ENCODE peak calls at places on chromosomes 4 and X, in ten cellular contexts. G is upper lobe of right lung, V is HL-60, O is PC-3, B is transverse colon, U is thoracic aorta, F is RWPE1, Q is GM23338, H is uterus, S is PC-9. D is an unnamed sample.

GRCh38 chrX:12610079-12610478 is 181.1 kb upstream of the PRPS2 start:
- DNase-seq in G (no peak), V (peak; percentile 10), O (peak; percentile 78), B (no peak), U (no peak), F (peak; percentile 78), Q (no peak), H (no peak), S (peak; percentile 34), D (no peak)

GRCh38 chrX:17405225-17405969 is 30.4 kb downstream of the NHS start:
- DNase-seq in G (no peak), V (no peak), O (peak; percentile 94), B (no peak), U (no peak), F (peak; percentile 66), Q (no peak), H (no peak), S (peak; percentile 94), D (peak; percentile 39)

GRCh38 chrX:42577936-42578335 is 200.0 kb downstream of the PPP1R2C start:
- DNase-seq in G (no peak), V (no peak), O (no peak), B (no peak), U (no peak), F (no peak), Q (no peak), H (no peak), S (no peak), D (peak; percentile 47)

GRCh38 chrX:43741843-43742573 is 85.9 kb downstream of the MAOA start:
- DNase-seq in G (no peak), V (no peak), O (peak; percentile 3), B (no peak), U (no peak), F (peak; percentile 10), Q (no peak), H (peak; percentile 36), S (no peak), D (no peak)

GRCh38 chr4:189615217-189615663 is 325.4 kb upstream of the FRG1 start:
- DNase-seq in G (no peak), V (no peak), O (no peak), B (no peak), U (no peak), F (no peak), Q (no peak), H (no peak), S (no peak), D (no peak)

GRCh38 chrX:66915893-66916292 is 277.0 kb upstream of the EDA2R start:
- DNase-seq in G (no peak), V (no peak), O (no peak), B (no peak), U (no peak), F (no peak), Q (peak; percentile 12), H (no peak), S (no peak), D (no peak)

GRCh38 chr4:139511320-139511719 is 44.7 kb downstream of the SETD7 start:
- DNase-seq in G (no peak), V (no peak), O (no peak), B (no peak), U (no peak), F (no peak), Q (no peak), H (no peak), S (no peak), D (peak; percentile 62)

GRCh38 chrX:101619336-101619735 is 1.5 kb upstream of the ARMCX6 start:
- DNase-seq in G (no peak), V (no peak), O (peak; percentile 8), B (no peak), U (no peak), F (no peak), Q (peak; percentile 63), H (no peak), S (no peak), D (no peak)

GRCh38 chr4:179071120-179071519 is 1628.9 kb upstream of the AGA start:
- DNase-seq in G (no peak), V (no peak), O (no peak), B (no peak), U (no peak), F (no peak), Q (no peak), H (no peak), S (no peak), D (no peak)

GRCh38 chrX:38312436-38312835 is 14.9 kb downstream of the RPGR start:
- DNase-seq in G (no peak), V (no peak), O (peak; percentile 92), B (no peak), U (no peak), F (peak; percentile 37), Q (no peak), H (no peak), S (no peak), D (peak; percentile 80)

GRCh38 chrX:123173833-123174232 is 10.2 kb upstream of the GRIA3 start:
- DNase-seq in G (no peak), V (no peak), O (peak; percentile 51), B (no peak), U (no peak), F (no peak), Q (peak; percentile 39), H (no peak), S (no peak), D (no peak)
- TF ChIP-seq CTCF in G (no peak), V (no peak), O (peak; percentile 54), B (no peak), U (no peak), F (no peak), Q (peak; percentile 54), H (no peak), S (peak; percentile 48), D (no peak)

DNA sequence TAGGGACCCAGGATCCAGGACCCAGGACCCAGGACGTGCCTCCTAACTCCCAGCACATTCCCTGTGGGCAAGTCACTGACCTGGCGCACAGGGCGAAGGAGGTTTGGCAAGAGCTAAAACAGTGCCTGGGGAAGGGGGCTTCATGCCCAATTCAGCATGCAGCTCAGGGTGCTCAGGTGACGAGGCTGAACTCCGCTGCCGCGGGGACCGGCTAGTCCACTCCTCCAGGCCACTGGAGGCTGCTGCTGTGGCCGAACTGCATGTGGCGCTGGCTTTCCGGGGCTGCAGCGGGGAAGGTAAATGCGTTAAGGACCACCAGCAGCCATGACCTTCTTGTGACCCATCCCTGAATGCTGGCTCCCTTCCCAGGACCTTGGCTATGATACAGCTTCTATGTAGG is 4.9 kb upstream of the PIM2 start:
- DNase-seq in G (no peak), V (no peak), O (no peak), B (no peak), U (no peak), F (no peak), Q (no peak), H (no peak), S (no peak), D (no peak)
- H3K27ac ChIP-seq in G (no peak overlapping the region), V (no peak overlapping the region), O (no peak overlapping the region), B (no peak overlapping the region), U (no peak overlapping the region), F (no peak overlapping the region), Q (no peak overlapping the region), H (no peak overlapping the region), S (no peak overlapping the region), D (no peak overlapping the region)

GRCh38 chr4:80196259-80197131 is 808 bp upstream of the PRDM8 start:
- DNase-seq in G (no peak), V (no peak), O (no peak), B (no peak), U (no peak), F (no peak), Q (peak; percentile 86), H (no peak), S (no peak), D (no peak)
- TF ChIP-seq CTCF in G (no peak), V (no peak), O (no peak), B (no peak), U (no peak), F (no peak), Q (no peak), H (no peak), S (no peak), D (no peak)

DNA sequence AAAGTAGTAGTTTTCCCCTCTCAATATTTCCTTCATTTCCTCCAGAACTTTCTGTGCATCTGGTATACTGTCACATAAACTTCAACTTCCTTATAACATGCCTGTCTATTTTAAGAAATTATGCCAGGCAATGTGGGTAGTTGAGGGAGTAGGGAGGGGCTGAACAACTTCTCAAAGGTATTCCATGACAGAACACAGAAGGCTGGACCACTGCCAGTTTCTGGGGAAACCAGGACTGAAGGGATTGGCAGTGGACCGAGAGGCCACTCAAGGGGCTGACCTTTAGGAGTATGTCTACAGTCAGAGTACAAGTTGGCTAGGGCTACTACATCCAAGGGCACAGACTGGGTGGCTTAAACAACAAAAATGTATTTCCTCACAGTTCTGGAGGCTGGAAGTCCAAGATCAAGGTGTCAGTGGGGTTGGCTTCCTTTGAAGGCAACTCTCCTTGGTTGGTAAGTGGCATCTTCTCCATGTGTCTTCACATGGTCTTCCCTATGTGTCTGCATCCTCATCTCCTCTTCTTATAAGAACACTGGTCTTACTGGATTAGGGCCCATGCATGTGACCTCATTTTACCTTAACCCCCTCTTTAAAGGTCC is 6.9 kb downstream of the SH3RF1 start:
- DNase-seq in G (no peak), V (no peak), O (no peak), B (peak; percentile 83), U (no peak), F (no peak), Q (no peak), H (no peak), S (no peak), D (no peak)
- H3K27ac ChIP-seq in G (no peak overlapping the region), V (no peak overlapping the region), O (no peak overlapping the region), B (peak overlapping the region; percentile 71), U (no peak overlapping the region), F (no peak overlapping the region), Q (no peak overlapping the region), H (no peak overlapping the region), S (no peak overlapping the region), D (no peak overlapping the region)

GRCh38 chr4:8233672-8234484 is 34.8 kb downstream of the SH3TC1 start:
- DNase-seq in G (no peak), V (no peak), O (no peak), B (no peak), U (no peak), F (no peak), Q (no peak), H (no peak), S (no peak), D (no peak)

GRCh38 chr4:8231551-8232049 is 32.5 kb downstream of the SH3TC1 start:
- DNase-seq in G (no peak), V (no peak), O (no peak), B (no peak), U (no peak), F (no peak), Q (no peak), H (no peak), S (no peak), D (no peak)

GRCh38 chr4:8230891-8231290 is 31.8 kb downstream of the SH3TC1 start:
- DNase-seq in G (no peak), V (no peak), O (no peak), B (no peak), U (no peak), F (no peak), Q (no peak), H (no peak), S (no peak), D (peak; percentile 19)

GRCh38 chr4:8235224-8235623 is 34.3 kb upstream of the HTRA3 start:
- DNase-seq in G (no peak), V (no peak), O (no peak), B (no peak), U (no peak), F (no peak), Q (no peak), H (no peak), S (no peak), D (no peak)

DNA sequence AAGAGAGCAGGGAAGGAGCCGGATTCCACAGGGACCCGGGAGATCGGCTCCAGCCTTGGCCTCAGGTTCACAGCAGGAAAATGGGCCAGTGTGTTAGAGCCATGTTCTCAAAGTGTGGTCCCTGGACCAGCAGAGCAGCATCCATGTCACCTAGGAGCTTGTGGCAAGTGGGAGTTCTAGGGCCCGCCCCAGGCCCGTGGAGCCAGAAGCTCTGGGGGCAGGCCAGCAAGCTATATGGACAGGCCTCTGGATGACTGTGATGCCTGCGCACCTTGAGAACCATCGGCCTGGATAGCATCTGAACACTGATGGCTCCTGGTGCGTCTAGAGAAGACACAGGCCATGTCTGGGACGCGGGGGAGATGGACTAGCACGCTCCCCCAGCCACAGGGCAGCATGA is 33.7 kb downstream of the SH3TC1 start:
- DNase-seq in G (no peak), V (no peak), O (no peak), B (no peak), U (no peak), F (no peak), Q (no peak), H (no peak), S (no peak), D (no peak)
- TF ChIP-seq CTCF in G (no peak), V (no peak), O (no peak), B (no peak), U (no peak), F (no peak), Q (no peak), H (no peak), S (no peak), D (no peak)